ENCODE peak calls at places on chromosomes 12 and 14, in four cellular contexts. I is kidney, H is psoas muscle, Q is brain microvascular endothelial cell. V is an unnamed sample.

GRCh38 chr12:86723326-86723725 is 467.1 kb upstream of the MGAT4C start:
- DNase-seq in Q (no peak), I (no peak), H (no peak), V (peak)

GRCh38 chr12:49086116-49086515 is 8.5 kb downstream of the DHH start:
- DNase-seq in Q (no peak), I (no peak), H (no peak), V (peak)

GRCh38 chr12:109264095-109264942 is 44.8 kb downstream of the FOXN4 start:
- DNase-seq in H (peak), Q (peak), I (peak), V (peak)

GRCh38 chr12:54879132-54879531 is 24.8 kb downstream of the MUCL1 start:
- DNase-seq in H (no peak), I (no peak), Q (no peak), V (peak)

GRCh38 chr12:83461326-83461985 is 774.8 kb downstream of the TMTC2 start:
- DNase-seq in I (no peak), Q (peak), H (no peak), V (no peak)

GRCh38 chr14:32027255-32027939 is 49.7 kb upstream of the ARHGAP5 start:
- DNase-seq in H (no peak), I (no peak), Q (peak), V (peak)

GRCh38 chr14:68637106-68638021 is 155.5 kb downstream of the ZFP36L1 start:
- DNase-seq in Q (peak), I (no peak), H (no peak), V (peak)

GRCh38 chr12:15963271-15963670 is 52.1 kb downstream of the DERA start:
- DNase-seq in Q (no peak), I (no peak), H (no peak), V (peak)

GRCh38 chr14:34436118-34436905 is 25.7 kb downstream of the SPTSSA start:
- DNase-seq in Q (peak), H (no peak), I (no peak), V (peak)

GRCh38 chr12:100401660-100402059 is 44.8 kb downstream of the SLC17A8 start:
- DNase-seq in H (no peak), I (no peak), Q (peak), V (peak)

GRCh38 chr14:76956253-76957090 is 72.0 kb downstream of the IRF2BPL start:
- DNase-seq in H (peak), I (peak), Q (peak), V (peak)

GRCh38 chr14:21796912-21797311 is 123.3 kb upstream of the OR4E1 start:
- DNase-seq in H (no peak), Q (peak), I (no peak), V (no peak)

GRCh38 chr12:117352260-117352659 is 9.2 kb downstream of the NOS1 start:
- DNase-seq in I (no peak), H (no peak), Q (no peak), V (no peak)

GRCh38 chr14:34065690-34066391 is 115.0 kb upstream of the EGLN3 start:
- DNase-seq in H (no peak), Q (no peak), I (no peak), V (no peak)

GRCh38 chr14:76080009-76080408 is 71.7 kb upstream of the GPATCH2L start:
- DNase-seq in H (peak), I (no peak), Q (no peak), V (no peak)

GRCh38 chr14:88203289-88203688 is 119.8 kb downstream of the KCNK10 start:
- DNase-seq in Q (no peak), H (no peak), I (no peak), V (no peak)

GRCh38 chr14:81952917-81953316 is 419.3 kb upstream of the SEL1L start:
- DNase-seq in H (no peak), Q (no peak), I (no peak), V (no peak)

GRCh38 chr14:67934087-67934486 is 114.5 kb downstream of the RAD51B start:
- DNase-seq in Q (peak), H (no peak), I (no peak), V (peak)

GRCh38 chr12:31339831-31340622 is 14.1 kb upstream of the SINHCAF start:
- DNase-seq in I (no peak), Q (no peak), H (no peak), V (no peak)

GRCh38 chr14:76826122-76826521 is at the start of gene LRRC74A:
- DNase-seq in H (no peak), Q (no peak), I (no peak), V (no peak)

GRCh38 chr12:5376591-5377207 is 55.2 kb upstream of the NTF3 start:
- DNase-seq in I (no peak), H (no peak), Q (no peak), V (no peak)

GRCh38 chr12:111773801-111774551 is 7.2 kb downstream of the ALDH2 start:
- DNase-seq in Q (no peak), I (peak), H (peak), V (peak)

GRCh38 chr14:78700236-78700635 is 530.1 kb downstream of the NRXN3 start:
- DNase-seq in I (no peak), H (no peak), Q (no peak), V (peak)

GRCh38 chr12:125493704-125494308 is 428.6 kb downstream of the AACS start:
- DNase-seq in I (no peak), Q (no peak), H (no peak), V (no peak)

GRCh38 chr12:47356129-47356622 is 276.4 kb upstream of the AMIGO2 start:
- DNase-seq in H (no peak), Q (no peak), I (no peak), V (peak)

GRCh38 chr12:26798013-26798412 is 35.0 kb downstream of the ITPR2 start:
- DNase-seq in I (no peak), Q (peak), H (no peak), V (peak)

GRCh38 chr14:35515916-35516315 is 18.0 kb upstream of the INSM2 start:
- DNase-seq in Q (no peak), H (no peak), I (no peak), V (no peak)

GRCh38 chr14:69719501-69719951 is 47.4 kb upstream of the SRSF5 start:
- DNase-seq in H (no peak), I (peak), Q (peak), V (peak)

GRCh38 chr12:93825926-93826599 is 148.9 kb downstream of the CRADD start:
- DNase-seq in H (no peak), Q (no peak), I (no peak), V (no peak)

GRCh38 chr12:108580531-108580930 is 17.4 kb downstream of the TMEM119 start:
- DNase-seq in H (no peak), I (peak), Q (peak), V (peak)

GRCh38 chr12:123078114-123078465 is 72.8 kb downstream of the PITPNM2 start:
- DNase-seq in H (no peak), I (no peak), Q (no peak), V (no peak)

GRCh38 chr12:64099430-64099829 is 122.7 kb downstream of the KICS2 start:
- DNase-seq in I (no peak), Q (peak), H (peak), V (peak)

GRCh38 chr14:54106802-54107377 is 150.3 kb upstream of the BMP4 start:
- DNase-seq in Q (no peak), I (no peak), H (no peak), V (peak)

GRCh38 chr12:112971248-112971647 is 7.1 kb upstream of the OAS2 start:
- DNase-seq in Q (no peak), H (no peak), I (no peak), V (peak)

GRCh38 chr14:102848830-102849521 is 71.7 kb downstream of the TRAF3 start:
- DNase-seq in I (no peak), Q (no peak), H (peak), V (no peak)

GRCh38 chr12:112418596-112419268 is at the start of gene PTPN11:
- DNase-seq in I (peak), Q (peak), H (peak), V (peak)

GRCh38 chr12:95733156-95733825 is 57.3 kb downstream of the NTN4 start:
- DNase-seq in Q (no peak), H (no peak), I (no peak), V (peak)

GRCh38 chr12:60210756-60211155 is 614.9 kb downstream of the SLC16A7 start:
- DNase-seq in I (no peak), H (no peak), Q (no peak), V (no peak)

GRCh38 chr14:59582845-59583509 is 6.4 kb upstream of the CCDC175 start:
- DNase-seq in H (no peak), Q (no peak), I (no peak), V (no peak)
- TF ChIP-seq CTCF in H (no peak), Q (peak), I (no peak), V (no peak)

GRCh38 chr14:95877633-95878032 is 1.0 kb downstream of the TUNAR start:
- DNase-seq in I (no peak), H (no peak), Q (no peak), V (no peak)
- H3K4me3 ChIP-seq in I (no peak), H (no peak), Q (no peak), V (no peak)

DNA sequence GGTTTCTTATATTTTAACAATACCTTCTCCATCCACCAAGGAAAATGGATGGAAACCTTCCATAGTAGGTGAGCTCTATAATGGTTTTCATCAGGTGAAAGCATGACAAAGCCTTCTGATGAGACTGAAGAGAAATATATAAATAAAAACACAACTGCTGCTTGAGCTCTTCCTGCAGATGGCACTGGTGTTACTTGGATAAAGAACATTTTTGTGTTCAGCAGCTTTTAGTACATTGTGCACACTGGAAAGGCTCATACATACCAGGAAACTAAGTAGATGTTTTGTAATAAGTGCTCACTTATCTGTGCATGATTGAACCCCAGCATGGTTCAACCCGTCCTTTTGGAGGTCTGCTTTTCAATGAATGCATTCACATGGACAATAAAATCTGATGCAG is 357.3 kb upstream of the MIS18BP1 start:
- DNase-seq in Q (peak), H (no peak), I (no peak), V (no peak)
- TF ChIP-seq CTCF in Q (peak), H (no peak), I (peak), V (peak)

GRCh38 chr14:100554082-100554677 is 33.0 kb downstream of the BEGAIN start:
- DNase-seq in H (no peak), Q (no peak), I (no peak), V (peak)
- H3K4me3 ChIP-seq in H (no peak), Q (no peak), I (no peak), V (no peak)